ENCODE peak calls at places on chromosomes 13 and 19, in six cellular contexts. O is colonic mucosa, A is tibial artery, D is upper lobe of right lung, U is ascending aorta, B is thyroid gland. T is an unnamed sample.

GRCh38 chr19:52191951-52192350 is 2.1 kb downstream of the PPP2R1A start:
- DNase-seq in O (no peak), A (no peak), D (no peak), U (no peak), B (no peak), T (no peak)

GRCh38 chr19:5337126-5337525 is 3.5 kb downstream of the PTPRS start:
- DNase-seq in O (no peak), A (no peak), D (no peak), U (no peak), B (no peak), T (no peak)

GRCh38 chr13:79287994-79288795 is 117.9 kb downstream of the RBM26 start:
- DNase-seq in O (no peak), A (no peak), D (no peak), U (no peak), B (no peak), T (no peak)

GRCh38 chr19:48539503-48540096 is 12.4 kb upstream of the SULT2B1 start:
- DNase-seq in O (peak; percentile 58), A (no peak), D (no peak), U (no peak), B (peak; percentile 62), T (no peak)

GRCh38 chr13:24216176-24216575 is 55.7 kb downstream of the SPATA13 start:
- DNase-seq in O (no peak), A (no peak), D (no peak), U (no peak), B (no peak), T (no peak)

GRCh38 chr13:94251801-94252200 is 227.7 kb downstream of the DCT start:
- DNase-seq in O (no peak), A (no peak), D (no peak), U (no peak), B (no peak), T (no peak)

GRCh38 chr13:52118595-52118994 is 10.3 kb downstream of the NEK5 start:
- DNase-seq in O (no peak), A (no peak), D (no peak), U (no peak), B (no peak), T (no peak)

GRCh38 chr19:29586401-29586800 is 19.7 kb upstream of the POP4 start:
- DNase-seq in O (no peak), A (no peak), D (no peak), U (no peak), B (no peak), T (no peak)

GRCh38 chr19:54526972-54527371 is 24.3 kb downstream of the LAIR2 start:
- DNase-seq in O (no peak), A (no peak), D (no peak), U (no peak), B (no peak), T (no peak)

GRCh38 chr13:108705031-108705430 is 75.6 kb downstream of the MYO16 start:
- DNase-seq in O (no peak), A (no peak), D (no peak), U (no peak), B (no peak), T (no peak)

GRCh38 chr13:95643009-95643408 is 1.5 kb downstream of the DZIP1 start:
- DNase-seq in O (no peak), A (no peak), D (no peak), U (no peak), B (no peak), T (no peak)

GRCh38 chr19:11382898-11383705 is 1.0 kb downstream of the EPOR start:
- DNase-seq in O (peak; percentile 66), A (peak; percentile 39), D (peak; percentile 85), U (no peak), B (peak; percentile 60), T (no peak)

GRCh38 chr13:106899444-106899843 is 331.5 kb upstream of the ARGLU1 start:
- DNase-seq in O (no peak), A (no peak), D (no peak), U (no peak), B (no peak), T (no peak)

GRCh38 chr13:100646030-100646673 is 28.4 kb downstream of the TMTC4 start:
- DNase-seq in O (no peak), A (no peak), D (no peak), U (no peak), B (peak; percentile 90), T (no peak)

DNA sequence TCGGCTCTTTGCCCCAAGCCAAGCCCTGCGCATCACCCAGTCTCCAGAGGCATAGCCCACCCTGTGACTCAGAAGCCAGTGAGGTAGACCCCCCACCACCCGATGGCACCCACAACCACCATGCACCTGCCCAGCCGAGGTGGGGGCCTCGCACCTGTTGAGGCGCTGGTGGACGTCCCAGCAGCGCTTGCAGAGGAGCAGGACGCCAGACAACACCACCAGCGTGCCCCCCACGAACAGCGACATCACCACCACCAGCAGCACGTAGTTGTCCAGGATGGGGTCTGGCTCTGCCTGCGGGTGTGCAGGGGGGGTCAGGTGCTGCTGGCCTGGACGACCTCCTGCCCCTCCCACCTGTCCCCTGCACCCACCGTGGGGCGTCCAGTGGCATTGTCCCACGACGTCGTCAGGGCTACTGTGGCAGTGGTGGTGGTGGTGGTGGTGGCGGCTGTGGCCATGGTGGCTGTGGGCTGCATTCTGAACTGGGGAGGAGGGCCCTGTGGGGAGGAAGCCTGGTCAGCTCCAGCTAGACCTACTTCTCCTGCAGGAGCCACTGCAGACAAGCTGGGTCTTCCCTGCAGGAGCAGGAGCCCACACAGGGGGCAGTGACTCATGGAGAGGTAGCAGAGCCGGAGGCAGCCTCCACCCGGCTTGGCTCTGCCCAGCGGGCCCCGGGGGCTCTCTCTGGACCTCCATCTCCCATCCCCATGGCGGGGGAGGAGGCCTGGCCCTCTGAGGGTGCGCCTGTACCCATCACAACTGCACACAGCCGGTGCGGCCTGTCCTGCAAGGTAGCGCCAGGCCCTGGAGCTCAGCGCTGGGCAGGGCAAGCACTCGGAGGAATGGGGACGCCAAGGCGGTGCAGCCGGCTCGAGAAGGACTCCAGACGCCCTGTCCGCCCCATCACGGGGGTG is 1.9 kb downstream of the CBARP start:
- DNase-seq in O (no peak), A (no peak), D (no peak), U (no peak), B (no peak), T (no peak)
- H3K4me3 ChIP-seq in O (no peak overlapping the region), A (no peak overlapping the region), D (no peak overlapping the region), U (no peak overlapping the region), B (no peak overlapping the region), T (no peak overlapping the region)

DNA sequence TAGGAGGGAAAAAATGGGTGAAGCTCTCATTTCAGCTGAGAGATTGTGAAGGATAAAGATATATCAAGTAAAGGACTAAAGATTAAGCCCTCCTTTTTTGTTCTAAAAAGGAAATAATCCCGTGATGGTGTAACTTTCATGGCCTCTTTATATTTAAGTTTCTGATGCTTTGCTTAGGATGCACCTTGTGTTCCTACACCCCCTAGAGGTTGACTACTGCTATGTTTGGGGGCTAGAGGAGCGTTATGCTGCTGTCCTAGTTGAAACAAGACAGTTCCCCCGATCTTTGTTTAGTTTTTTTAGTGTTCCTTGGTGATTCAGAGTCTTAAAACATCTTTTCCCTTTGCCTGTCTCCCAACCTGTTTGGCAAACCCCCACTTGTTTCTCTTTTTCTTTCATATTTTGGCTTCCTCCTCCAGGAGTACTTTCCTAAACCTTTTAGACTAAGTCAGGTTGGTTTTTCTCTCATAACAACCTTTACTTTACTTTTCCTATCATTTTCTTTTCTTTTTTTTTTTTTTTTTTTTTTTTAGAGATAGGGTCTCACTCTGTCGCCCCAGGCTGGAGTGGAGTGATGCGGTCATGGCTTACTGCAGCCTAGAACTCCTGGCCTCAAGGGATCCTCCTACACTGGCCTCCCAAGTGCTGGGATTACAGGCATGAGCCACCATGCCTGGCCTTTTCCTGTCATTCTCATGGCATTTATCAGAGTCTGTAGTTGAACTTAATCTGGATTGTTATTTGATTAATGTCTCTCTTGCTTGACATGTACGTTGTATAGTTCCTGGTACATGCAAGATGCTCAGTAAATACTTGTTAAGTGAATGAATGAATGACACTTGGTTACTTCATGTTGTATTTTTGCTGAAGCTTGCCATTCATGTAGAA is 2.8 kb downstream of the UBA2 start:
- DNase-seq in O (no peak), A (no peak), D (no peak), U (no peak), B (peak; percentile 2), T (no peak)
- H3K36me3 ChIP-seq in O (peaks cover 9% of the 10 kb centered on the region), A (peaks cover 24% of the 10 kb centered on the region), D (peaks cover 30% of the 10 kb centered on the region), U (peaks cover 14% of the 10 kb centered on the region), B (no peaks in the 10 kb centered on the region), T (peaks cover 13% of the 10 kb centered on the region)

GRCh38 chr13:35990196-35990595 is 141.0 kb downstream of the DCLK1 start:
- DNase-seq in O (no peak), A (no peak), D (no peak), U (no peak), B (no peak), T (no peak)
- TF ChIP-seq CTCF in O (no peak), A (no peak), D (no peak), U (no peak), B (no peak), T (no peak)

GRCh38 chr13:36533806-36534205 is 101.5 kb downstream of the CCNA1 start:
- DNase-seq in O (no peak), A (no peak), D (no peak), U (no peak), B (no peak), T (no peak)
- H3K4me3 ChIP-seq in O (no peak overlapping the region), A (no peak overlapping the region), D (no peak overlapping the region), U (no peak overlapping the region), B (no peak overlapping the region), T (no peak overlapping the region)

GRCh38 chr19:2207008-2207407 is 29.1 kb downstream of the PLEKHJ1 start:
- DNase-seq in O (no peak), A (no peak), D (no peak), U (no peak), B (no peak), T (no peak)
- H3K36me3 ChIP-seq in O (peaks cover 16% of the 10 kb centered on the region), A (peaks cover 65% of the 10 kb centered on the region), D (peaks cover 56% of the 10 kb centered on the region), U (peaks cover 69% of the 10 kb centered on the region), B (peaks cover 26% of the 10 kb centered on the region), T (peaks cover 54% of the 10 kb centered on the region)

DNA sequence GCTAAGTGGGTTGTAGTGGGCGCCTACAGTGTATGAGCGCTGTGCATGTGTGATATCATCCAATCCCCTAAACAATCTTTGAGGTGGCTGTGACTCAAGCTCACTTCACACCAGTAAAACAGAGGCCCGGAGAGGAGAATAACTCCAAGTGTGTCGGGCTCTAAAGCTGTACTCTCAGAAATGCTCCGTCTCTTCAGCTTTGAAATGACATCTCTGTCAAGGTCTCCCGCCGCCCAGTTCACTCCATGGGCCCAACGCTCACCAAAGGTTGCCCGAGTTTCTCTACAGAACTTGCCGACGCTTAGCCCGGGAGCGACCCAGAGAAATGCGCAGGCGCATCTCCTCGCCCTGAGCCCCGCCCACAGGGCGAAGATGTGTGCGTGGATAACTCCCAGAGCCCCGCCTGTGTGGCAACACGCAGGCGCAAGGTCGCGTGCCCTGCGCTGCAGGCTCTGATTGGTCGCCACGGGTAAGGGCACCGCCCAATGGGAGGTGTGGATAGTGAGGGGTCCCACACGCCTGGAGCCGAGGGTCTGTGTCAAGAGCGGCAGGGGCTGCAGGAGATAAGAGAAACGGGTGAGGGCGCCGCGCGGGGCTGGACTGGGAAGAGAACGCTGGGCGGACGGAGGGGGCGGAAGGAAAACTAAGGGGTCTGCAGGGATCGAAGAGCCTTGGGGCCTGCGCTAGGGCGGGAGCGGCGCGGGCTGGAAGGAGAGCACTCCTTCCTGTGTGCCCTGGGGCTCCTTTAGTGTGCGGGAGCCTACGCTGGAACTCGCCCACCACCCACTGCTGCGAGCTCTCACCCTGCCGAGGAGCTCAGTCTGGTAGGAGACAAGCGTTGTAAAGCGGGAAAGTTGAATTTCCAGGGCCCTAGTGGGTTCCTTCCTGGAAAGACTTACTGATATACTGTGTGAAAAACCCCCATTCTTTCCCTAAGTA is at the start of gene ZNF526:
- DNase-seq in O (peak; percentile 98), A (peak; percentile 98), D (peak; percentile 98), U (peak; percentile 94), B (peak; percentile 98), T (peak; percentile 90)
- TF ChIP-seq CTCF in O (no peak), A (no peak), D (no peak), U (no peak), B (no peak), T (no peak)

GRCh38 chr19:33416307-33417215 is 43.1 kb downstream of the CEBPG start:
- DNase-seq in O (peak; percentile 79), A (no peak), D (no peak), U (no peak), B (peak; percentile 67), T (no peak)
- H3K4me3 ChIP-seq in O (no peak overlapping the region), A (no peak overlapping the region), D (no peak overlapping the region), U (no peak overlapping the region), B (no peak overlapping the region), T (peak overlapping the region; percentile 46)

T was measured in thoracic aorta.